ENCODE peak calls at places on chromosomes 6 and 20, in four cellular contexts. M is upper lobe of left lung, K is SW 1271, Y is head of caudate nucleus. B is an unnamed sample.

GRCh38 chr6:89430563-89430962 is 2.4 kb upstream of the ANKRD6 start:
- DNase-seq in M (no peak), K (no peak), Y (no peak), B (no peak)

GRCh38 chr6:168196881-168197635 is 118.0 kb upstream of the FRMD1 start:
- DNase-seq in K (no peak), Y (no peak), M (peak), B (no peak)

GRCh38 chr20:3067139-3068009 is 4.0 kb upstream of the OXT start:
- DNase-seq in M (no peak), K (no peak), Y (no peak), B (no peak)

GRCh38 chr6:32700391-32701040 is 34.1 kb upstream of the HLA-DQB1 start:
- DNase-seq in K (peak), Y (peak), M (peak), B (no peak)

GRCh38 chr20:62768234-62768814 is 27.9 kb upstream of the MRGBP start:
- DNase-seq in K (no peak), Y (no peak), M (no peak), B (no peak)

GRCh38 chr20:36398515-36398914 is 92.4 kb downstream of the DLGAP4 start:
- DNase-seq in K (no peak), Y (no peak), M (no peak), B (no peak)

GRCh38 chr6:7749493-7749892 is 23.6 kb downstream of the BMP6 start:
- DNase-seq in M (no peak), K (no peak), Y (no peak), B (no peak)

GRCh38 chr6:10411131-10411914 is 3.6 kb downstream of the TFAP2A start:
- DNase-seq in K (no peak), Y (no peak), M (no peak), B (no peak)

GRCh38 chr20:47152078-47152477 is 204.4 kb downstream of the ZMYND8 start:
- DNase-seq in K (no peak), Y (no peak), M (no peak), B (no peak)

GRCh38 chr6:87199787-87200186 is 44.4 kb downstream of the ZNF292 start:
- DNase-seq in Y (no peak), M (no peak), K (no peak), B (no peak)

GRCh38 chr6:35262596-35262995 is 3.1 kb downstream of the ZNF76 start:
- DNase-seq in M (no peak), Y (no peak), K (peak), B (no peak)

GRCh38 chr20:1965520-1966278 is 28.2 kb downstream of the PDYN start:
- DNase-seq in M (peak), Y (peak), K (peak), B (no peak)

GRCh38 chr20:56247954-56248782 is at the start of gene MC3R:
- DNase-seq in Y (peak), K (peak), M (peak), B (no peak)

GRCh38 chr6:27237089-27237723 is 10.3 kb upstream of the PRSS16 start:
- DNase-seq in M (no peak), Y (no peak), K (peak), B (peak)